ENCODE peak calls at places on chromosomes 5 and 9, in five cellular contexts. J, P, I, X and M are unnamed samples.

GRCh38 chr5:141095263-141095641 is 837 bp downstream of the PCDHB2 start:
- DNase-seq in J (peak), P (no peak), I (no peak), X (no peak), M (no peak)

GRCh38 chr5:175854231-175855040 is 16.9 kb upstream of the CPLX2 start:
- DNase-seq in J (no peak), P (no peak), I (no peak), X (no peak), M (no peak)

GRCh38 chr5:121189569-121190305 is 661.9 kb upstream of the FTMT start:
- DNase-seq in J (peak), P (no peak), I (no peak), X (no peak), M (no peak)

GRCh38 chr5:62653001-62653863 is 74.6 kb downstream of the LRRC70 start:
- DNase-seq in J (no peak), P (no peak), I (no peak), X (no peak), M (no peak)

GRCh38 chr9:36503172-36504153 is 69.2 kb upstream of the MELK start:
- DNase-seq in J (no peak), P (no peak), I (no peak), X (no peak), M (peak)

GRCh38 chr9:20442461-20443319 is 179.6 kb downstream of the MLLT3 start:
- DNase-seq in J (no peak), P (no peak), I (no peak), X (no peak), M (no peak)

GRCh38 chr5:176769911-176770310 is 40.4 kb upstream of the UNC5A start:
- DNase-seq in J (no peak), P (no peak), I (no peak), X (no peak), M (no peak)

GRCh38 chr5:178525906-178526732 is 64.1 kb downstream of the COL23A1 start:
- DNase-seq in J (no peak), P (no peak), I (no peak), X (no peak), M (no peak)

GRCh38 chr5:28390341-28390740 is 1352.0 kb upstream of the CDH9 start:
- DNase-seq in J (no peak), P (no peak), I (no peak), X (no peak), M (peak)

GRCh38 chr5:5298068-5298633 is 124.3 kb upstream of the ICE1 start:
- DNase-seq in J (no peak), P (no peak), I (no peak), X (no peak), M (no peak)

GRCh38 chr5:169097897-169098296 is 203.0 kb downstream of the SLIT3 start:
- DNase-seq in J (no peak), P (no peak), I (no peak), X (no peak), M (no peak)

GRCh38 chr5:152305525-152305924 is 99.6 kb downstream of the NMUR2 start:
- DNase-seq in J (no peak), P (no peak), I (no peak), X (no peak), M (peak)

GRCh38 chr9:17847908-17848307 is 269.0 kb downstream of the SH3GL2 start:
- DNase-seq in J (no peak), P (no peak), I (no peak), X (no peak), M (no peak)

GRCh38 chr5:123051206-123051605 is 14.7 kb upstream of the PPIC start:
- DNase-seq in J (no peak), P (no peak), I (no peak), X (no peak), M (no peak)

GRCh38 chr5:149487672-149488071 is 63.6 kb downstream of the CSNK1A1 start:
- DNase-seq in J (no peak), P (no peak), I (no peak), X (no peak), M (no peak)

GRCh38 chr9:68804911-68805889 is 100.2 kb downstream of the PIP5K1B start:
- DNase-seq in J (no peak), P (peak), I (no peak), X (peak), M (no peak)

GRCh38 chr5:81767938-81768337 is 17.0 kb upstream of the SSBP2 start:
- DNase-seq in J (no peak), P (no peak), I (no peak), X (no peak), M (no peak)

GRCh38 chr5:172078726-172079345 is 72.4 kb upstream of the FBXW11 start:
- DNase-seq in J (no peak), P (no peak), I (no peak), X (peak), M (no peak)

GRCh38 chr5:2887401-2888348 is 136.2 kb upstream of the IRX2 start:
- DNase-seq in J (no peak), P (no peak), I (no peak), X (no peak), M (no peak)

GRCh38 chr5:159038907-159039306 is 60.8 kb downstream of the EBF1 start:
- DNase-seq in J (peak), P (no peak), I (no peak), X (no peak), M (no peak)

GRCh38 chr5:169904059-169904458 is 76.2 kb downstream of the INSYN2B start:
- DNase-seq in J (peak), P (no peak), I (no peak), X (no peak), M (no peak)

GRCh38 chr5:81212211-81212687 is 20.9 kb upstream of the CKMT2 start:
- DNase-seq in J (no peak), P (no peak), I (no peak), X (no peak), M (no peak)

GRCh38 chr9:133839822-133840329 is 101.7 kb upstream of the SARDH start:
- DNase-seq in J (peak), P (no peak), I (no peak), X (peak), M (peak)

GRCh38 chr5:22044229-22044628 is 808.9 kb downstream of the CDH12 start:
- DNase-seq in J (no peak), P (no peak), I (no peak), X (no peak), M (no peak)

GRCh38 chr5:139867109-139867508 is 71.5 kb downstream of the PSD2 start:
- DNase-seq in J (no peak), P (no peak), I (no peak), X (no peak), M (no peak)

GRCh38 chr9:80968611-80969010 is 720.7 kb downstream of the TLE1 start:
- DNase-seq in J (peak), P (no peak), I (peak), X (no peak), M (no peak)

GRCh38 chr9:5388026-5388806 is 48.5 kb upstream of the RLN1 start:
- DNase-seq in J (peak), P (no peak), I (no peak), X (no peak), M (no peak)

GRCh38 chr9:133702798-133703570 is 35.2 kb downstream of the SARDH start:
- DNase-seq in J (no peak), P (peak), I (no peak), X (no peak), M (no peak)

GRCh38 chr5:36240779-36241635 is 718 bp downstream of the NADK2 start:
- DNase-seq in J (peak), P (peak), I (peak), X (peak), M (peak)

GRCh38 chr5:156375895-156376495 is 49.0 kb downstream of the SGCD start:
- DNase-seq in J (no peak), P (no peak), I (no peak), X (no peak), M (no peak)

GRCh38 chr9:132756214-132756799 is 86.0 kb downstream of the GTF3C4 start:
- DNase-seq in J (no peak), P (no peak), I (no peak), X (no peak), M (no peak)

GRCh38 chr5:93578813-93579560 is 2.0 kb downstream of the NR2F1-AS1 start:
- DNase-seq in J (no peak), P (peak), I (no peak), X (no peak), M (no peak)

GRCh38 chr5:74035521-74035937 is 409.5 kb downstream of the ARHGEF28 start:
- DNase-seq in J (peak), P (no peak), I (peak), X (no peak), M (peak)

GRCh38 chr5:16456103-16456832 is 9.3 kb downstream of the ZNF622 start:
- DNase-seq in J (peak), P (peak), I (peak), X (no peak), M (no peak)

GRCh38 chr5:67799732-67800234 is 415.8 kb upstream of the PIK3R1 start:
- DNase-seq in J (peak), P (no peak), I (no peak), X (no peak), M (no peak)

GRCh38 chr5:150624334-150625163 is 15.9 kb upstream of the SYNPO start:
- DNase-seq in J (peak), P (no peak), I (peak), X (peak), M (no peak)

GRCh38 chr5:34042302-34042701 is 711 bp downstream of the C1QTNF3 start:
- DNase-seq in J (no peak), P (no peak), I (no peak), X (peak), M (no peak)

GRCh38 chr9:15417626-15418025 is 5.0 kb upstream of the SNAPC3 start:
- DNase-seq in J (no peak), P (no peak), I (no peak), X (no peak), M (no peak)

GRCh38 chr9:92664394-92665152 is 5.4 kb downstream of the IPPK start:
- DNase-seq in J (peak), P (no peak), I (no peak), X (no peak), M (no peak)

GRCh38 chr5:146007973-146008372 is 71.6 kb downstream of the SH3RF2 start:
- DNase-seq in J (no peak), P (no peak), I (no peak), X (no peak), M (no peak)

GRCh38 chr5:146007270-146007669 is 70.9 kb downstream of the SH3RF2 start:
- DNase-seq in J (peak), P (no peak), I (no peak), X (no peak), M (peak)

GRCh38 chr5:146005723-146006122 is 69.3 kb downstream of the SH3RF2 start:
- DNase-seq in J (peak), P (no peak), I (no peak), X (no peak), M (no peak)

GRCh38 chr5:146006470-146006869 is 70.1 kb downstream of the SH3RF2 start:
- DNase-seq in J (no peak), P (no peak), I (no peak), X (no peak), M (no peak)

GRCh38 chr5:146009020-146009419 is 72.6 kb downstream of the SH3RF2 start:
- DNase-seq in J (no peak), P (no peak), I (no peak), X (no peak), M (no peak)
- H3K27ac ChIP-seq in J (no peak), P (no peak), I (no peak), X (no peak), M (no peak)

DNA sequence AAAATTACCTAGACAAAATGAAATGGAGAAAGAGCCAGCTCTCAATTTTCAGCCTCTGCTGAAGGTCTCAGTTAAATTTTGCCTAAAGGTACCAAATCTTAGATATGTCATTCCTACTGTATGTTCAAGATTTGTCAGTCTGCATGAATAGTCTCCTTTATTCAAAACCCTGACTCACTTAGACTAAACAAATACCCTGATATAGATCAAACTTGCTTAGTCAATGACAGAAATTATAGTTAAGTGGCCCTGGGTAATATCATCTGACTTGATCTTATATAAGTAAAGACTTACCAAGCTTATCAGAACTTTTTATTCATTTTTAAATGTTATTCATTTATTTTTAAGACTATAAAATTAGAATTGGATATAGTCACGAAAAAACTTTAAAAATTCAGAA is 12.2 kb downstream of the MEGF9 start:
- DNase-seq in J (no peak), P (no peak), I (no peak), X (no peak), M (no peak)
- H3K27ac ChIP-seq in J (no peak), P (no peak), I (no peak), X (no peak), M (no peak)

GRCh38 chr5:97183100-97183929 is at the start of gene RIOK2:
- DNase-seq in J (peak), P (peak), I (peak), X (peak), M (peak)
- H3K27ac ChIP-seq in J (peak), P (peak), I (peak), X (peak), M (peak)

DNA sequence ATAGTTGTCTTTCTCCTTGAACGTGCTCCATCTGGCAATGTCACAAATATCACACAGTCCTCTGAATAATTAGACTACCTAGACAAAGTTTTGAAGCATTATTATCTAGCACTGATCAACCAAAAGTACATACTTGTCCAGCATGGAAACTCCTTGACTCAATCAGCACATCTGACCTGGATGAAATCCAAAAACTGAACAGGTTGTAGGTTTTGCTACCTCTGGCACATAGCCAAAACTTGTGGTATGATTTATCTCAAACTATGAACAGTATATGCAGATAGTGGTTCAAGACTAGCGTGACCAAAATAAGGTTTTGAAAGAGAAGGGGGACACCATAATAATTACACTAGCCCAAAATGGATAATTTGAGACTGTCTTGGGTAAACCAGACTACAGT is 158.1 kb downstream of the ARRDC3 start:
- DNase-seq in J (no peak), P (no peak), I (no peak), X (no peak), M (no peak)
- H3K27ac ChIP-seq in J (no peak), P (no peak), I (no peak), X (no peak), M (no peak)

DNA sequence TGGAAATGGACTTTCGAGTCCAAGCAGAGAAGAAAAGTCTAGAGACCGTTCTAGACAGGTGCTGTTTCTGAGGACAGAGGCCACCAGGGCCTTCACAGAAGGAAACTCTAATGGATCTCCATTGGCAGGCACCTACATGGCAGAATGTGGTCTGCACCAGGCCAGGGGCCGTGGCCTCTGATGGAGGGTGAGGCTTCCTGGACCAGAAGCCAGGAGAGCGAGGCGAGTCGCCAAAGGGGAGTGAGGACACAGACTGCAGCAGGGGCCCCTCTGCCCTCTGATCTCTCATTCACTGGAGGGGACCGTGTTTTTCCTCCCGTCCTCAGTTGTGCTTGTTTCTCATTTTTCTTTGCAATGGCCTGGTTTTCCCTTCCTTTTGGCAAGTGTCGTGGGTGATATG is 41.1 kb downstream of the ALG2 start:
- DNase-seq in J (no peak), P (no peak), I (no peak), X (no peak), M (no peak)
- H3K27ac ChIP-seq in J (no peak), P (no peak), I (no peak), X (no peak), M (peak)